ENCODE peak calls at places on chromosomes 12 and 14, in nine cellular contexts. One of them, this sample, is unnamed.

GRCh38 chr12:104718581-104718980 is 239.5 kb downstream of the SLC41A2 start:
- DNase-seq in stimulated activated CD4-positive, alpha-beta T cell treated with anti-CD3 and anti-CD28 coated beads, TNF-alpha, amount 100 ng/mL, for 48 hours: no peak
- DNase-seq in HS-5: no peak
- DNase-seq in CD8-positive, alpha-beta T cell: no peak
- DNase-seq in astrocyte of the spinal cord: peak
- DNase-seq in mesothelial cell of epicardium: no peak
- DNase-seq in SK-MEL-5: no peak
- DNase-seq in heart left ventricle: no peak
- DNase-seq in naive thymus-derived CD8-positive, alpha-beta T cell: no peak
- DNase-seq in this sample: no peak

GRCh38 chr14:85416771-85417170 is 113.2 kb upstream of the FLRT2 start:
- DNase-seq in stimulated activated CD4-positive, alpha-beta T cell treated with anti-CD3 and anti-CD28 coated beads, TNF-alpha, amount 100 ng/mL, for 48 hours: no peak
- DNase-seq in astrocyte of the spinal cord: peak
- DNase-seq in SK-MEL-5: peak
- DNase-seq in HS-5: peak
- DNase-seq in naive thymus-derived CD8-positive, alpha-beta T cell: no peak
- DNase-seq in CD8-positive, alpha-beta T cell: no peak
- DNase-seq in mesothelial cell of epicardium: no peak
- DNase-seq in heart left ventricle: no peak
- DNase-seq in this sample: no peak

GRCh38 chr14:94101748-94102147 is 8.8 kb upstream of the IFI27 start:
- DNase-seq in mesothelial cell of epicardium: no peak
- DNase-seq in stimulated activated CD4-positive, alpha-beta T cell treated with anti-CD3 and anti-CD28 coated beads, TNF-alpha, amount 100 ng/mL, for 48 hours: no peak
- DNase-seq in SK-MEL-5: no peak
- DNase-seq in naive thymus-derived CD8-positive, alpha-beta T cell: no peak
- DNase-seq in CD8-positive, alpha-beta T cell: no peak
- DNase-seq in heart left ventricle: no peak
- DNase-seq in astrocyte of the spinal cord: no peak
- DNase-seq in HS-5: no peak
- DNase-seq in this sample: no peak

GRCh38 chr14:58808828-58809227 is 171.1 kb downstream of the DACT1 start:
- DNase-seq in SK-MEL-5: no peak
- DNase-seq in CD8-positive, alpha-beta T cell: no peak
- DNase-seq in naive thymus-derived CD8-positive, alpha-beta T cell: no peak
- DNase-seq in astrocyte of the spinal cord: peak
- DNase-seq in stimulated activated CD4-positive, alpha-beta T cell treated with anti-CD3 and anti-CD28 coated beads, TNF-alpha, amount 100 ng/mL, for 48 hours: no peak
- DNase-seq in mesothelial cell of epicardium: no peak
- DNase-seq in heart left ventricle: no peak
- DNase-seq in HS-5: no peak
- DNase-seq in this sample: no peak

GRCh38 chr14:57209561-57209960 is 59.1 kb downstream of the EXOC5 start:
- DNase-seq in mesothelial cell of epicardium: no peak
- DNase-seq in CD8-positive, alpha-beta T cell: no peak
- DNase-seq in astrocyte of the spinal cord: peak
- DNase-seq in heart left ventricle: no peak
- DNase-seq in SK-MEL-5: no peak
- DNase-seq in stimulated activated CD4-positive, alpha-beta T cell treated with anti-CD3 and anti-CD28 coated beads, TNF-alpha, amount 100 ng/mL, for 48 hours: no peak
- DNase-seq in naive thymus-derived CD8-positive, alpha-beta T cell: no peak
- DNase-seq in HS-5: peak
- DNase-seq in this sample: no peak

GRCh38 chr14:72894623-72895378 is 900 bp upstream of the DPF3 start:
- DNase-seq in mesothelial cell of epicardium: no peak
- DNase-seq in stimulated activated CD4-positive, alpha-beta T cell treated with anti-CD3 and anti-CD28 coated beads, TNF-alpha, amount 100 ng/mL, for 48 hours: no peak
- DNase-seq in astrocyte of the spinal cord: peak
- DNase-seq in SK-MEL-5: no peak
- DNase-seq in heart left ventricle: peak
- DNase-seq in naive thymus-derived CD8-positive, alpha-beta T cell: no peak
- DNase-seq in CD8-positive, alpha-beta T cell: no peak
- DNase-seq in HS-5: no peak
- DNase-seq in this sample: no peak

GRCh38 chr12:122871851-122872785 is 23.8 kb downstream of the VPS37B start:
- DNase-seq in mesothelial cell of epicardium: no peak
- DNase-seq in HS-5: no peak
- DNase-seq in CD8-positive, alpha-beta T cell: peak
- DNase-seq in heart left ventricle: peak
- DNase-seq in stimulated activated CD4-positive, alpha-beta T cell treated with anti-CD3 and anti-CD28 coated beads, TNF-alpha, amount 100 ng/mL, for 48 hours: peak
- DNase-seq in astrocyte of the spinal cord: peak
- DNase-seq in SK-MEL-5: peak
- DNase-seq in naive thymus-derived CD8-positive, alpha-beta T cell: peak
- DNase-seq in this sample: peak

GRCh38 chr12:107681836-107682820 is 3.5 kb upstream of the PWP1 start:
- DNase-seq in heart left ventricle: no peak
- DNase-seq in stimulated activated CD4-positive, alpha-beta T cell treated with anti-CD3 and anti-CD28 coated beads, TNF-alpha, amount 100 ng/mL, for 48 hours: no peak
- DNase-seq in naive thymus-derived CD8-positive, alpha-beta T cell: no peak
- DNase-seq in HS-5: no peak
- DNase-seq in CD8-positive, alpha-beta T cell: no peak
- DNase-seq in mesothelial cell of epicardium: no peak
- DNase-seq in astrocyte of the spinal cord: no peak
- DNase-seq in SK-MEL-5: no peak
- DNase-seq in this sample: no peak

This sample was measured in Right ventricle myocardium inferior.